ENCODE peak calls at places on chromosomes 13 and 19, in four cellular contexts. One of them, this sample, is unnamed.

GRCh38 chr13:96100457-96101220 is 10.7 kb downstream of the HS6ST3 start:
- DNase-seq in activated CD8-positive, alpha-beta T cell treated with anti-CD3 and anti-CD28 coated beads, Interleukin-2, amount 10 ng/mL, durations not matched to agents 7 days and 5 days: no peak
- DNase-seq in substantia nigra: no peak
- DNase-seq in GM12892: no peak
- DNase-seq in this sample: no peak

GRCh38 chr19:7637374-7638256 is 705 bp downstream of the STXBP2 start:
- DNase-seq in activated CD8-positive, alpha-beta T cell treated with anti-CD3 and anti-CD28 coated beads, Interleukin-2, amount 10 ng/mL, durations not matched to agents 7 days and 5 days: peak
- DNase-seq in substantia nigra: no peak
- DNase-seq in GM12892: no peak
- DNase-seq in this sample: no peak

GRCh38 chr19:33752018-33752790 is 44.5 kb upstream of the KCTD15 start:
- DNase-seq in activated CD8-positive, alpha-beta T cell treated with anti-CD3 and anti-CD28 coated beads, Interleukin-2, amount 10 ng/mL, durations not matched to agents 7 days and 5 days: no peak
- DNase-seq in substantia nigra: no peak
- DNase-seq in GM12892: no peak
- DNase-seq in this sample: no peak

GRCh38 chr19:3670258-3670795 is 29.9 kb downstream of the PIP5K1C start:
- DNase-seq in activated CD8-positive, alpha-beta T cell treated with anti-CD3 and anti-CD28 coated beads, Interleukin-2, amount 10 ng/mL, durations not matched to agents 7 days and 5 days: no peak
- DNase-seq in substantia nigra: no peak
- DNase-seq in GM12892: no peak
- DNase-seq in this sample: peak

GRCh38 chr19:50912727-50913716 is 1.8 kb upstream of the KLK4 start:
- DNase-seq in activated CD8-positive, alpha-beta T cell treated with anti-CD3 and anti-CD28 coated beads, Interleukin-2, amount 10 ng/mL, durations not matched to agents 7 days and 5 days: no peak
- DNase-seq in substantia nigra: no peak
- DNase-seq in GM12892: no peak
- DNase-seq in this sample: no peak

GRCh38 chr13:112893570-112894422 is 75.2 kb upstream of the MCF2L start:
- DNase-seq in activated CD8-positive, alpha-beta T cell treated with anti-CD3 and anti-CD28 coated beads, Interleukin-2, amount 10 ng/mL, durations not matched to agents 7 days and 5 days: no peak
- DNase-seq in substantia nigra: no peak
- DNase-seq in GM12892: peak
- DNase-seq in this sample: no peak

GRCh38 chr13:89380101-89380500 is 1708.9 kb downstream of the SLITRK5 start:
- DNase-seq in activated CD8-positive, alpha-beta T cell treated with anti-CD3 and anti-CD28 coated beads, Interleukin-2, amount 10 ng/mL, durations not matched to agents 7 days and 5 days: no peak
- DNase-seq in substantia nigra: no peak
- DNase-seq in GM12892: no peak
- DNase-seq in this sample: no peak

GRCh38 chr13:74204606-74205312 is 70.6 kb upstream of the KLF12 start:
- DNase-seq in activated CD8-positive, alpha-beta T cell treated with anti-CD3 and anti-CD28 coated beads, Interleukin-2, amount 10 ng/mL, durations not matched to agents 7 days and 5 days: no peak
- DNase-seq in substantia nigra: no peak
- DNase-seq in GM12892: no peak
- DNase-seq in this sample: no peak

GRCh38 chr13:23654111-23655110 is 84.2 kb downstream of the TNFRSF19 start:
- DNase-seq in activated CD8-positive, alpha-beta T cell treated with anti-CD3 and anti-CD28 coated beads, Interleukin-2, amount 10 ng/mL, durations not matched to agents 7 days and 5 days: no peak
- DNase-seq in substantia nigra: no peak
- DNase-seq in GM12892: no peak
- DNase-seq in this sample: no peak

GRCh38 chr13:47215741-47216140 is 318.9 kb upstream of the HTR2A start:
- DNase-seq in activated CD8-positive, alpha-beta T cell treated with anti-CD3 and anti-CD28 coated beads, Interleukin-2, amount 10 ng/mL, durations not matched to agents 7 days and 5 days: no peak
- DNase-seq in substantia nigra: no peak
- DNase-seq in GM12892: no peak
- DNase-seq in this sample: no peak

GRCh38 chr19:3129112-3129511 is 6.7 kb upstream of the GNA15 start:
- DNase-seq in activated CD8-positive, alpha-beta T cell treated with anti-CD3 and anti-CD28 coated beads, Interleukin-2, amount 10 ng/mL, durations not matched to agents 7 days and 5 days: no peak
- DNase-seq in substantia nigra: no peak
- DNase-seq in GM12892: no peak
- DNase-seq in this sample: no peak

GRCh38 chr19:57269515-57270250 is 10.6 kb upstream of the ZNF460 start:
- DNase-seq in activated CD8-positive, alpha-beta T cell treated with anti-CD3 and anti-CD28 coated beads, Interleukin-2, amount 10 ng/mL, durations not matched to agents 7 days and 5 days: no peak
- DNase-seq in substantia nigra: no peak
- DNase-seq in GM12892: no peak
- DNase-seq in this sample: no peak

GRCh38 chr13:40318366-40318765 is 348.1 kb downstream of the FOXO1 start:
- DNase-seq in activated CD8-positive, alpha-beta T cell treated with anti-CD3 and anti-CD28 coated beads, Interleukin-2, amount 10 ng/mL, durations not matched to agents 7 days and 5 days: no peak
- DNase-seq in substantia nigra: no peak
- DNase-seq in GM12892: no peak
- DNase-seq in this sample: no peak

GRCh38 chr13:74868044-74868443 is 613.9 kb downstream of the TBC1D4 start:
- DNase-seq in activated CD8-positive, alpha-beta T cell treated with anti-CD3 and anti-CD28 coated beads, Interleukin-2, amount 10 ng/mL, durations not matched to agents 7 days and 5 days: no peak
- DNase-seq in substantia nigra: no peak
- DNase-seq in GM12892: no peak
- DNase-seq in this sample: no peak

GRCh38 chr19:50513746-50514345 is at the start of gene ASPDH:
- DNase-seq in activated CD8-positive, alpha-beta T cell treated with anti-CD3 and anti-CD28 coated beads, Interleukin-2, amount 10 ng/mL, durations not matched to agents 7 days and 5 days: no peak
- DNase-seq in substantia nigra: no peak
- DNase-seq in GM12892: no peak
- DNase-seq in this sample: no peak

GRCh38 chr19:14525729-14526128 is 3.7 kb upstream of the TECR start:
- DNase-seq in activated CD8-positive, alpha-beta T cell treated with anti-CD3 and anti-CD28 coated beads, Interleukin-2, amount 10 ng/mL, durations not matched to agents 7 days and 5 days: no peak
- DNase-seq in substantia nigra: no peak
- DNase-seq in GM12892: no peak
- DNase-seq in this sample: no peak

GRCh38 chr13:59950201-59950730 is 213.5 kb downstream of the DIAPH3 start:
- DNase-seq in activated CD8-positive, alpha-beta T cell treated with anti-CD3 and anti-CD28 coated beads, Interleukin-2, amount 10 ng/mL, durations not matched to agents 7 days and 5 days: no peak
- DNase-seq in substantia nigra: no peak
- DNase-seq in GM12892: no peak
- DNase-seq in this sample: no peak

GRCh38 chr13:101706651-101707050 is 254.2 kb downstream of the ITGBL1 start:
- DNase-seq in activated CD8-positive, alpha-beta T cell treated with anti-CD3 and anti-CD28 coated beads, Interleukin-2, amount 10 ng/mL, durations not matched to agents 7 days and 5 days: peak
- DNase-seq in substantia nigra: no peak
- DNase-seq in GM12892: no peak
- DNase-seq in this sample: no peak

GRCh38 chr13:111269508-111269907 is 50.9 kb upstream of the TEX29 start:
- DNase-seq in activated CD8-positive, alpha-beta T cell treated with anti-CD3 and anti-CD28 coated beads, Interleukin-2, amount 10 ng/mL, durations not matched to agents 7 days and 5 days: no peak
- DNase-seq in substantia nigra: no peak
- DNase-seq in GM12892: no peak
- DNase-seq in this sample: no peak

GRCh38 chr19:57465680-57466381 is 8.9 kb upstream of the VN1R1 start:
- DNase-seq in activated CD8-positive, alpha-beta T cell treated with anti-CD3 and anti-CD28 coated beads, Interleukin-2, amount 10 ng/mL, durations not matched to agents 7 days and 5 days: peak
- DNase-seq in substantia nigra: no peak
- DNase-seq in GM12892: no peak
- DNase-seq in this sample: no peak

GRCh38 chr19:28523619-28524018 is 689.3 kb downstream of the UQCRFS1 start:
- DNase-seq in activated CD8-positive, alpha-beta T cell treated with anti-CD3 and anti-CD28 coated beads, Interleukin-2, amount 10 ng/mL, durations not matched to agents 7 days and 5 days: no peak
- DNase-seq in substantia nigra: no peak
- DNase-seq in GM12892: no peak
- DNase-seq in this sample: no peak

GRCh38 chr13:75875450-75875849 is 239.3 kb downstream of the LMO7 start:
- DNase-seq in activated CD8-positive, alpha-beta T cell treated with anti-CD3 and anti-CD28 coated beads, Interleukin-2, amount 10 ng/mL, durations not matched to agents 7 days and 5 days: no peak
- DNase-seq in substantia nigra: no peak
- DNase-seq in GM12892: no peak
- DNase-seq in this sample: no peak